ENCODE peak calls at places on chromosomes 11 and 22, in five cellular contexts. M, C, S, D and Y are unnamed samples.

GRCh38 chr11:76334826-76335389 is 46.0 kb downstream of the THAP12 start:
- DNase-seq in M (no peak), C (no peak), S (no peak), D (no peak), Y (no peak)

GRCh38 chr11:77346906-77347603 is 45.6 kb upstream of the GDPD4 start:
- DNase-seq in M (no peak), C (no peak), S (peak), D (no peak), Y (no peak)

GRCh38 chr11:120645639-120646038 is 134.1 kb downstream of the GRIK4 start:
- DNase-seq in M (peak), C (no peak), S (no peak), D (no peak), Y (peak)

GRCh38 chr22:32619614-32620426 is 145.2 kb downstream of the FBXO7 start:
- DNase-seq in M (no peak), C (no peak), S (peak), D (peak), Y (no peak)

GRCh38 chr11:103413266-103413888 is 304.2 kb downstream of the DYNC2H1 start:
- DNase-seq in M (no peak), C (no peak), S (no peak), D (no peak), Y (no peak)

GRCh38 chr11:95104916-95105315 is 15.3 kb downstream of the ENDOD1 start:
- DNase-seq in M (no peak), C (no peak), S (no peak), D (no peak), Y (no peak)

GRCh38 chr11:95152878-95153856 is 63.5 kb downstream of the ENDOD1 start:
- DNase-seq in M (no peak), C (no peak), S (no peak), D (no peak), Y (no peak)

GRCh38 chr22:22139364-22139763 is 105.2 kb upstream of the VPREB1 start:
- DNase-seq in M (no peak), C (no peak), S (no peak), D (no peak), Y (no peak)

GRCh38 chr22:39255449-39256185 is 10.8 kb upstream of the PDGFB start:
- DNase-seq in M (no peak), C (no peak), S (no peak), D (no peak), Y (no peak)

GRCh38 chr11:112656772-112657428 is 304.3 kb upstream of the NCAM1 start:
- DNase-seq in M (no peak), C (no peak), S (peak), D (no peak), Y (no peak)

GRCh38 chr11:47035108-47035507 is 98.5 kb downstream of the CSTPP1 start:
- DNase-seq in M (no peak), C (no peak), S (no peak), D (no peak), Y (no peak)

GRCh38 chr11:31815743-31816466 is 4.8 kb upstream of the PAX6 start:
- DNase-seq in M (no peak), C (no peak), S (no peak), D (no peak), Y (no peak)

GRCh38 chr22:30204742-30205111 is 41.8 kb downstream of the LIF start:
- DNase-seq in M (no peak), C (peak), S (peak), D (no peak), Y (no peak)

GRCh38 chr22:20211997-20212753 is 55.9 kb downstream of the RTN4R start:
- DNase-seq in M (no peak), C (peak), S (no peak), D (peak), Y (peak)

GRCh38 chr22:22909605-22910271 is 22.1 kb downstream of the IGLL5 start:
- DNase-seq in M (no peak), C (no peak), S (no peak), D (no peak), Y (no peak)

GRCh38 chr11:57241311-57241972 is 4.4 kb upstream of the APLNR start:
- DNase-seq in M (no peak), C (no peak), S (no peak), D (no peak), Y (no peak)

GRCh38 chr11:130706572-130706971 is 209.7 kb downstream of the SNX19 start:
- DNase-seq in M (no peak), C (no peak), S (peak), D (no peak), Y (peak)

GRCh38 chr11:72721689-72722049 is 30.5 kb downstream of the ARAP1 start:
- DNase-seq in M (no peak), C (peak), S (no peak), D (peak), Y (peak)

GRCh38 chr22:35488513-35488912 is 52.1 kb upstream of the RASD2 start:
- DNase-seq in M (no peak), C (no peak), S (no peak), D (no peak), Y (no peak)

GRCh38 chr11:60710482-60710881 is 11.1 kb downstream of the MS4A8 start:
- DNase-seq in M (no peak), C (no peak), S (no peak), D (no peak), Y (no peak)

GRCh38 chr11:26806209-26806608 is 84.3 kb upstream of the SLC5A12 start:
- DNase-seq in M (no peak), C (no peak), S (peak), D (no peak), Y (peak)

GRCh38 chr11:4991066-4991465 is 3.6 kb upstream of the OR51L1 start:
- DNase-seq in M (no peak), C (no peak), S (no peak), D (no peak), Y (no peak)

GRCh38 chr22:42635531-42635930 is 4.9 kb downstream of the ATP5MGL start:
- DNase-seq in M (peak), C (no peak), S (peak), D (no peak), Y (no peak)

GRCh38 chr11:65814131-65814959 is 19.4 kb upstream of the SNX32 start:
- DNase-seq in M (no peak), C (no peak), S (peak), D (no peak), Y (no peak)

GRCh38 chr22:38760477-38761201 is 4.8 kb upstream of the SUN2 start:
- DNase-seq in M (no peak), C (no peak), S (peak), D (no peak), Y (peak)

GRCh38 chr22:48736593-48737460 is 1090.8 kb downstream of the BRD1 start:
- DNase-seq in M (no peak), C (peak), S (no peak), D (no peak), Y (no peak)

GRCh38 chr11:28581286-28582242 is 473.4 kb downstream of the METTL15 start:
- DNase-seq in M (no peak), C (no peak), S (no peak), D (no peak), Y (peak)

GRCh38 chr11:134391170-134391569 is 20.9 kb downstream of the B3GAT1 start:
- DNase-seq in M (no peak), C (no peak), S (no peak), D (no peak), Y (no peak)

GRCh38 chr11:47464479-47464878 is 15.5 kb upstream of the RAPSN start:
- DNase-seq in M (no peak), C (no peak), S (no peak), D (no peak), Y (no peak)

GRCh38 chr11:1557904-1558831 is 13.9 kb downstream of the DUSP8 start:
- DNase-seq in M (peak), C (peak), S (peak), D (peak), Y (peak)

GRCh38 chr11:15629690-15630321 is 515.1 kb downstream of the INSC start:
- DNase-seq in M (no peak), C (no peak), S (no peak), D (peak), Y (peak)

GRCh38 chr11:85774256-85775097 is 36.5 kb downstream of the SYTL2 start:
- DNase-seq in M (no peak), C (no peak), S (no peak), D (no peak), Y (no peak)

GRCh38 chr11:69554849-69555248 is 73.4 kb downstream of the LINC01488 start:
- DNase-seq in M (no peak), C (peak), S (no peak), D (no peak), Y (peak)

GRCh38 chr11:59511675-59512074 is 336 bp downstream of the OR4D9 start:
- DNase-seq in M (no peak), C (no peak), S (no peak), D (no peak), Y (no peak)

GRCh38 chr11:17432041-17432440 is 43.6 kb upstream of the KCNJ11 start:
- DNase-seq in M (no peak), C (no peak), S (no peak), D (no peak), Y (no peak)
- H3K4me3 ChIP-seq in M (no peak), C (no peak), S (no peak), D (no peak), Y (no peak)

DNA sequence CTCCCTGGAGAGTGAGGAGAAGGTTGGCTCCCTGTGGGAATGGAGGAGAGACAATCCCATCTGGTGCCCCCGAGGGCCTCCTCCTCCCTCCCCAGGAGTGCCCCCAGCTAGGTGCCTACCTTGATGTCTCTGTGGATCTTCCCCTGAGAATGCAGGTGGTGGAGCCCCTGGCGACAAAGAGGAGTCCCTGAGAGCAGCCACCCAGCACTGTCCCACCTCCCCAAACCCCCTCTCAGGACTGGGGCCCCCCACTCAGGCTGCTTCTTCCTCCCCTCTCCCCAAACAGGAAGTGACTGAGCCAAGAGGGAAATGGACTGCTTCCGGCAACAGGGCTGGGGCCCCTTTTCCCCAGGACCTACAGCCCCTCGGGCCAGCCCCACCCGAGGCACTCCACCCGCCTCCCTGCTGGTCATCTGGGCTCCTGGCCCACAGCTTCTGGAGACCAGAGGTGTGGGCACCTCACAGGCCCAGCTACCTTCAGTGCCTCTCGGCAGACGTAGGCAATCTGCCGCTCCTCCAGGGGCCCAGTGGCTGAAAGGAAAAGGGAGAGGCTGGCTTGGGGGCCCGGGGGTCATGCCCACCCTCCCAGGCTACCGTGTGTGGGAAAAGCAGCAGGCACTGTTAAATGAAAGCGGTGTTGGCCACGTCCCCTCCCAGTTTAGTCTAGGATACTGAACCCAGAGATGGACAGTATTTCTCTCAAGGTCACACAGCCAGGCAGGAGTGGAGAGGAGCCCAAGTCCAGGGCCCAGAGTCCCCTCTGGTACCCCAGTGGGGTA is 1.2 kb downstream of the MAP4K2 start:
- DNase-seq in M (no peak), C (peak), S (no peak), D (no peak), Y (no peak)
- H3K4me3 ChIP-seq in M (no peak), C (no peak), S (peak), D (no peak), Y (no peak)

DNA sequence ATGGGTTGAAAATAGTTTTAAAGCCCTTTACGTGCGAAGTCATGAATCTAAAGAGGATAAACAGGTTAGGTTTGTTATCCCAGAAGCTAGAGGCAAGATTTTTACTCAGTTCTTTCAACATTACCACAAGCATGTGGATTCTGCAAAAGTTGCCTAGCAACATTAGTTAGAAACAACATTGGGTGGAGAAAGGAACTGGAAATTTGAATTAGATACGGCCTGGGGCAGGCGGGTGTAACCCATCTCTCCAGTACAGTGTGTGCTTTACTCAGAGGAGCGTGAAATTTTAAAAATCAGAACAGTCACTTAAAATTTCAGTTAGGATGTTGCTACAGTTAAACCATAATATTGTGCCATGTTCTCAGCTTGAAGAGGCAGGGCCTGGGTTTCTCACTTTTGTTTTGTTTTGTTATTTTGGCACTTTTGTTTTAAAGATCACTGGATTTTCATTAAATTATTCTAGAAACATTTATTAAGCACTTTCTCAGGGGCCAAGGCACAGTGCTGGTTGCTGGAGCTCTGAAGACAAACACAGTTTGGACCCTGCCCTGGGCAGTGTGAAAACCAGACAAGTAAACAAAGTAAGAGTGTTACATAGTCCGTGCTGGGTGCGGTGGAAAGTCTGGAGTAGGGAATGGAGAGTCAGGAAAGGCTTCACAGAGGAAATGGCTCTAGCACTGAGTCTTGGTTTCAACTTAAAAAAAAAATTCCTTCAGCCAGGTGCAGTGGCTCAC is 4.4 kb upstream of the WEE1 start:
- DNase-seq in M (peak), C (peak), S (peak), D (peak), Y (peak)
- H3K4me3 ChIP-seq in M (no peak), C (no peak), S (no peak), D (no peak), Y (no peak)

GRCh38 chr11:118909619-118910308 is 16.0 kb downstream of the BCL9L start:
- DNase-seq in M (no peak), C (no peak), S (no peak), D (no peak), Y (no peak)

GRCh38 chr11:118907749-118908106 is 18.0 kb downstream of the BCL9L start:
- DNase-seq in M (no peak), C (no peak), S (no peak), D (no peak), Y (no peak)

GRCh38 chr11:118908264-118908663 is 17.5 kb downstream of the BCL9L start:
- DNase-seq in M (no peak), C (no peak), S (no peak), D (no peak), Y (no peak)

GRCh38 chr11:118910309-118911112 is 15.2 kb downstream of the BCL9L start:
- DNase-seq in M (no peak), C (no peak), S (peak), D (peak), Y (peak)

GRCh38 chr11:118908931-118909618 is 16.7 kb downstream of the BCL9L start:
- DNase-seq in M (no peak), C (no peak), S (peak), D (peak), Y (peak)
- H3K4me3 ChIP-seq in M (peak), C (no peak), S (peak), D (no peak), Y (peak)

DNA sequence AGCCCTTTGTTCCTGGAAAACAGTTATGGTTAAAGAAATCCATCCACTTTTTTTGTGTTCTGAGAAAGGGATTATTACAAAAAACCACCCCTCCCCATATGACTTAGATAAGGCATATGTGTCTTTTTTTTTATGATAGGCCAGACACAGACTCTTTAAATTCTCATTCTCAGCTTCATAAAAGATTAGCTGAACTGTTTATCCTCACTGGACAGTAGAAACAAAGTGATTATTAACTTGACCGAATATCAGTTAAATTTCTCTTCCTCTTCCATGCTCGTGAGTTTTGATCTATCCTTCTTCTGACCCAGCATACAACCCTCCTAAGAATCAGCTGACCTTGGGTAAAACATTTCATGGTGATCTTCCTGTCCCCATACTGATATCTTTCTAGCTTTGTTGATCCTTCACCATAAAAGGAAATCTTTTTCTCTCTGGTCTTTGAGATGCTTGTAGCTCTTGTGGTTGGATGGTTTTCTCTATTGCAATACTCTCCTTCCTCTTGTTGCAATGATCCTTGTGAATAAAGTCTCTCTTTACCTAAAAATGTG is 26.2 kb downstream of the OR2AG2 start:
- DNase-seq in M (no peak), C (no peak), S (no peak), D (no peak), Y (peak)
- H3K4me3 ChIP-seq in M (no peak), C (no peak), S (no peak), D (no peak), Y (no peak)

GRCh38 chr11:35360059-35360530 is 59.3 kb downstream of the SLC1A2 start:
- DNase-seq in M (no peak), C (peak), S (no peak), D (no peak), Y (no peak)

GRCh38 chr11:35357893-35358292 is 61.5 kb downstream of the SLC1A2 start:
- DNase-seq in M (no peak), C (no peak), S (peak), D (no peak), Y (no peak)

GRCh38 chr11:35363246-35364100 is 55.9 kb downstream of the SLC1A2 start:
- DNase-seq in M (no peak), C (no peak), S (no peak), D (no peak), Y (no peak)

GRCh38 chr11:35362571-35362980 is 56.8 kb downstream of the SLC1A2 start:
- DNase-seq in M (no peak), C (no peak), S (no peak), D (no peak), Y (no peak)

GRCh38 chr11:35359321-35360058 is 59.9 kb downstream of the SLC1A2 start:
- DNase-seq in M (no peak), C (no peak), S (no peak), D (peak), Y (no peak)
- H3K4me3 ChIP-seq in M (no peak), C (peak), S (no peak), D (no peak), Y (no peak)